ENCODE peak calls at places on chromosomes 7 and 10, in ten cellular contexts. G, N, M, K, Q, B, S, R, D and Z are unnamed samples.

GRCh38 chr7:2201128-2201527 is 31.6 kb downstream of the MAD1L1 start:
- DNase-seq in G (no peak), N (no peak), M (peak; percentile 7), K (no peak), Q (no peak), B (no peak), S (no peak), R (no peak), D (no peak), Z (no peak)

GRCh38 chr10:35722636-35723420 is 80.7 kb upstream of the FZD8 start:
- DNase-seq in G (no peak), N (no peak), M (no peak), K (no peak), Q (no peak), B (no peak), S (no peak), R (no peak), D (no peak), Z (no peak)

GRCh38 chr7:93890464-93891068 is at the start of gene TFPI2:
- DNase-seq in G (peak; percentile 14), N (peak; percentile 53), M (peak; percentile 24), K (no peak), Q (no peak), B (no peak), S (peak; percentile 44), R (peak; percentile 55), D (peak; percentile 13), Z (peak; percentile 23)

GRCh38 chr7:145698526-145699262 is 417.9 kb upstream of the CNTNAP2 start:
- DNase-seq in G (no peak), N (no peak), M (no peak), K (no peak), Q (no peak), B (no peak), S (no peak), R (no peak), D (no peak), Z (no peak)

GRCh38 chr7:40516376-40516775 is 381.6 kb downstream of the SUGCT start:
- DNase-seq in G (no peak), N (no peak), M (no peak), K (no peak), Q (no peak), B (no peak), S (no peak), R (no peak), D (no peak), Z (no peak)

GRCh38 chr7:15130666-15131541 is 228.4 kb upstream of the DGKB start:
- DNase-seq in G (no peak), N (no peak), M (no peak), K (no peak), Q (no peak), B (no peak), S (no peak), R (no peak), D (no peak), Z (no peak)

GRCh38 chr7:7486362-7486761 is 49.3 kb downstream of the COL28A1 start:
- DNase-seq in G (no peak), N (no peak), M (no peak), K (no peak), Q (no peak), B (no peak), S (no peak), R (no peak), D (no peak), Z (no peak)

GRCh38 chr10:70579234-70580002 is 23.1 kb downstream of the PRF1 start:
- DNase-seq in G (no peak), N (no peak), M (no peak), K (no peak), Q (no peak), B (no peak), S (no peak), R (peak; percentile 49), D (no peak), Z (no peak)

GRCh38 chr7:52540041-52540440 is 495.4 kb upstream of the POM121L12 start:
- DNase-seq in G (no peak), N (no peak), M (no peak), K (no peak), Q (no peak), B (no peak), S (no peak), R (no peak), D (no peak), Z (no peak)

GRCh38 chr10:132845780-132846595 is 60.0 kb upstream of the NKX6-2 start:
- DNase-seq in G (no peak), N (no peak), M (no peak), K (no peak), Q (no peak), B (no peak), S (no peak), R (peak; percentile 17), D (no peak), Z (peak; percentile 17)

GRCh38 chr7:28002638-28003037 is 178.0 kb downstream of the JAZF1 start:
- DNase-seq in G (no peak), N (no peak), M (no peak), K (no peak), Q (no peak), B (no peak), S (peak; percentile 72), R (peak; percentile 52), D (no peak), Z (no peak)

GRCh38 chr10:71205468-71205867 is 6.9 kb upstream of the UNC5B start:
- DNase-seq in G (no peak), N (no peak), M (no peak), K (no peak), Q (no peak), B (no peak), S (peak; percentile 27), R (no peak), D (no peak), Z (no peak)

GRCh38 chr10:14074062-14074884 is 256.5 kb downstream of the FRMD4A start:
- DNase-seq in G (peak; percentile 64), N (no peak), M (no peak), K (no peak), Q (peak; percentile 49), B (no peak), S (peak; percentile 70), R (peak; percentile 33), D (peak; percentile 89), Z (no peak)

GRCh38 chr10:28668363-28669226 is 8.7 kb upstream of the BAMBI start:
- DNase-seq in G (peak; percentile 55), N (no peak), M (peak; percentile 20), K (peak; percentile 20), Q (no peak), B (no peak), S (peak; percentile 68), R (peak; percentile 70), D (no peak), Z (peak; percentile 90)

GRCh38 chr7:129529643-129530042 is 27.3 kb downstream of the SMKR1 start:
- DNase-seq in G (no peak), N (no peak), M (no peak), K (no peak), Q (no peak), B (no peak), S (no peak), R (peak; percentile 45), D (no peak), Z (no peak)

GRCh38 chr7:73774923-73775322 is 4.9 kb upstream of the CLDN3 start:
- DNase-seq in G (no peak), N (no peak), M (no peak), K (no peak), Q (no peak), B (no peak), S (peak; percentile 22), R (no peak), D (no peak), Z (no peak)

GRCh38 chr10:13734151-13734550 is 147.4 kb downstream of the PRPF18 start:
- DNase-seq in G (no peak), N (no peak), M (no peak), K (no peak), Q (no peak), B (no peak), S (no peak), R (no peak), D (no peak), Z (no peak)

GRCh38 chr10:110460111-110460809 is 37.4 kb upstream of the DUSP5 start:
- DNase-seq in G (peak; percentile 42), N (no peak), M (peak; percentile 40), K (no peak), Q (no peak), B (peak; percentile 15), S (no peak), R (no peak), D (no peak), Z (no peak)

GRCh38 chr7:131945313-131945831 is 388.9 kb upstream of the PODXL start:
- DNase-seq in G (peak; percentile 42), N (peak; percentile 79), M (no peak), K (peak; percentile 74), Q (no peak), B (no peak), S (peak; percentile 87), R (peak; percentile 93), D (no peak), Z (peak; percentile 32)

GRCh38 chr7:100878685-100879084 is 3.8 kb downstream of the SRRT start:
- DNase-seq in G (no peak), N (no peak), M (no peak), K (no peak), Q (no peak), B (no peak), S (no peak), R (no peak), D (no peak), Z (no peak)